ENCODE peak calls at places on chromosomes 11 and 22, in four cellular contexts. Z is AG09319; Y is CD4-positive, CD25-positive, alpha-beta regulatory T cell; C is left cardiac atrium. B is an unnamed sample.
A peak's percentile ranks its signal among the peaks of the same experiment; 100 is the strongest.

GRCh38 chr11:118938491-118939411 is 13.0 kb upstream of the BCL9L start:
- DNase-seq in Z (no peak), Y (no peak), C (no peak), B (no peak)

GRCh38 chr22:28885939-28886338 is 2.6 kb downstream of the ZNRF3 start:
- DNase-seq in Z (no peak), Y (no peak), C (no peak), B (no peak)

GRCh38 chr22:46777609-46777970 is 15.1 kb downstream of the TBC1D22A start:
- DNase-seq in Z (no peak), Y (no peak), C (peak; percentile 56), B (no peak)

GRCh38 chr11:108871152-108871551 is 206.3 kb downstream of the DDX10 start:
- DNase-seq in Z (peak; percentile 10), Y (no peak), C (peak; percentile 29), B (no peak)

GRCh38 chr11:94739331-94739730 is 28.8 kb upstream of the AMOTL1 start:
- DNase-seq in Z (no peak), Y (no peak), C (no peak), B (no peak)

GRCh38 chr22:42830161-42830560 is 26.9 kb downstream of the ARFGAP3 start:
- DNase-seq in Z (no peak), Y (no peak), C (no peak), B (no peak)

GRCh38 chr11:126345283-126345682 is 10.2 kb upstream of the ST3GAL4 start:
- DNase-seq in Z (no peak), Y (no peak), C (no peak), B (no peak)

GRCh38 chr11:128624269-128625170 is 37.2 kb upstream of the ETS1 start:
- DNase-seq in Z (no peak), Y (peak; percentile 76), C (no peak), B (no peak)

GRCh38 chr11:130197386-130198035 is 37.9 kb downstream of the ST14 start:
- DNase-seq in Z (no peak), Y (no peak), C (no peak), B (no peak)

GRCh38 chr11:1396375-1396841 is 6.7 kb downstream of the BRSK2 start:
- DNase-seq in Z (no peak), Y (no peak), C (no peak), B (no peak)

GRCh38 chr11:28618426-28618825 is 510.2 kb downstream of the METTL15 start:
- DNase-seq in Z (no peak), Y (no peak), C (no peak), B (no peak)

GRCh38 chr11:61815790-61816735 is 740 bp downstream of the FADS1 start:
- DNase-seq in Z (no peak), Y (peak; percentile 30), C (peak; percentile 74), B (no peak)

GRCh38 chr11:2580444-2581050 is 119.2 kb downstream of the KCNQ1OT1 start:
- DNase-seq in Z (no peak), Y (no peak), C (peak; percentile 17), B (no peak)

GRCh38 chr11:131767421-131767820 is 397.0 kb downstream of the NTM start:
- DNase-seq in Z (no peak), Y (no peak), C (no peak), B (no peak)

B was measured in GM04504.